ENCODE peak calls at places on chromosomes 7 and 10, in six cellular contexts. One of them, this sample, is unnamed.

GRCh38 chr10:110873951-110874350 is 2.2 kb downstream of the PDCD4 start:
- DNase-seq in NCI-H460: no peak
- DNase-seq in stimulated activated CD4-positive, alpha-beta T cell treated with anti-CD3 and anti-CD28 coated beads, Interleukin-2, amount 100 ng/mL, for 48 hours: no peak
- DNase-seq in COR-L47: no peak
- DNase-seq in fibroblast of gingiva: no peak
- DNase-seq in retinal pigment epithelial cell: no peak
- DNase-seq in this sample: no peak

GRCh38 chr10:62394556-62395018 is 20.4 kb downstream of the ZNF365 start:
- DNase-seq in stimulated activated CD4-positive, alpha-beta T cell treated with anti-CD3 and anti-CD28 coated beads, Interleukin-2, amount 100 ng/mL, for 48 hours: no peak
- DNase-seq in fibroblast of gingiva: no peak
- DNase-seq in COR-L47: no peak
- DNase-seq in retinal pigment epithelial cell: no peak
- DNase-seq in NCI-H460: no peak
- DNase-seq in this sample: no peak

GRCh38 chr7:154339169-154339568 is 287.0 kb downstream of the DPP6 start:
- DNase-seq in retinal pigment epithelial cell: no peak
- DNase-seq in fibroblast of gingiva: no peak
- DNase-seq in stimulated activated CD4-positive, alpha-beta T cell treated with anti-CD3 and anti-CD28 coated beads, Interleukin-2, amount 100 ng/mL, for 48 hours: no peak
- DNase-seq in NCI-H460: no peak
- DNase-seq in COR-L47: no peak
- DNase-seq in this sample: no peak

GRCh38 chr10:126391162-126391880 is 3.0 kb upstream of the ADAM12 start:
- DNase-seq in COR-L47: no peak
- DNase-seq in stimulated activated CD4-positive, alpha-beta T cell treated with anti-CD3 and anti-CD28 coated beads, Interleukin-2, amount 100 ng/mL, for 48 hours: no peak
- DNase-seq in NCI-H460: no peak
- DNase-seq in fibroblast of gingiva: peak
- DNase-seq in retinal pigment epithelial cell: no peak
- DNase-seq in this sample: no peak

GRCh38 chr7:801940-802364 is 30.3 kb upstream of the SUN1 start:
- DNase-seq in fibroblast of gingiva: no peak
- DNase-seq in stimulated activated CD4-positive, alpha-beta T cell treated with anti-CD3 and anti-CD28 coated beads, Interleukin-2, amount 100 ng/mL, for 48 hours: no peak
- DNase-seq in COR-L47: peak
- DNase-seq in retinal pigment epithelial cell: peak
- DNase-seq in NCI-H460: no peak
- DNase-seq in this sample: no peak

GRCh38 chr7:77738871-77739270 is 42.6 kb downstream of the RSBN1L start:
- DNase-seq in stimulated activated CD4-positive, alpha-beta T cell treated with anti-CD3 and anti-CD28 coated beads, Interleukin-2, amount 100 ng/mL, for 48 hours: no peak
- DNase-seq in retinal pigment epithelial cell: no peak
- DNase-seq in fibroblast of gingiva: peak
- DNase-seq in NCI-H460: no peak
- DNase-seq in COR-L47: no peak
- DNase-seq in this sample: no peak

GRCh38 chr7:155984609-155985405 is 172.5 kb upstream of the SHH start:
- DNase-seq in retinal pigment epithelial cell: no peak
- DNase-seq in COR-L47: no peak
- DNase-seq in NCI-H460: no peak
- DNase-seq in stimulated activated CD4-positive, alpha-beta T cell treated with anti-CD3 and anti-CD28 coated beads, Interleukin-2, amount 100 ng/mL, for 48 hours: no peak
- DNase-seq in fibroblast of gingiva: no peak
- DNase-seq in this sample: no peak

GRCh38 chr7:6675807-6676405 is 30.8 kb downstream of the ZNF12 start:
- DNase-seq in fibroblast of gingiva: no peak
- DNase-seq in NCI-H460: no peak
- DNase-seq in retinal pigment epithelial cell: no peak
- DNase-seq in stimulated activated CD4-positive, alpha-beta T cell treated with anti-CD3 and anti-CD28 coated beads, Interleukin-2, amount 100 ng/mL, for 48 hours: no peak
- DNase-seq in COR-L47: no peak
- DNase-seq in this sample: no peak

GRCh38 chr10:13998090-13998838 is 332.5 kb downstream of the FRMD4A start:
- DNase-seq in stimulated activated CD4-positive, alpha-beta T cell treated with anti-CD3 and anti-CD28 coated beads, Interleukin-2, amount 100 ng/mL, for 48 hours: no peak
- DNase-seq in fibroblast of gingiva: no peak
- DNase-seq in retinal pigment epithelial cell: no peak
- DNase-seq in COR-L47: no peak
- DNase-seq in NCI-H460: no peak
- DNase-seq in this sample: no peak

GRCh38 chr7:22876986-22877729 is 54.5 kb upstream of the TOMM7 start:
- DNase-seq in stimulated activated CD4-positive, alpha-beta T cell treated with anti-CD3 and anti-CD28 coated beads, Interleukin-2, amount 100 ng/mL, for 48 hours: no peak
- DNase-seq in retinal pigment epithelial cell: no peak
- DNase-seq in fibroblast of gingiva: no peak
- DNase-seq in NCI-H460: no peak
- DNase-seq in COR-L47: no peak
- DNase-seq in this sample: no peak

GRCh38 chr7:36393826-36394225 is 4.2 kb downstream of the ANLN start:
- DNase-seq in COR-L47: no peak
- DNase-seq in fibroblast of gingiva: no peak
- DNase-seq in stimulated activated CD4-positive, alpha-beta T cell treated with anti-CD3 and anti-CD28 coated beads, Interleukin-2, amount 100 ng/mL, for 48 hours: no peak
- DNase-seq in NCI-H460: no peak
- DNase-seq in retinal pigment epithelial cell: no peak
- DNase-seq in this sample: no peak

GRCh38 chr10:122487231-122487765 is 25.9 kb downstream of the HTRA1 start:
- DNase-seq in fibroblast of gingiva: peak
- DNase-seq in COR-L47: peak
- DNase-seq in stimulated activated CD4-positive, alpha-beta T cell treated with anti-CD3 and anti-CD28 coated beads, Interleukin-2, amount 100 ng/mL, for 48 hours: no peak
- DNase-seq in NCI-H460: peak
- DNase-seq in retinal pigment epithelial cell: peak
- DNase-seq in this sample: peak

GRCh38 chr10:43294241-43294658 is 27.4 kb upstream of the RASGEF1A start:
- DNase-seq in COR-L47: no peak
- DNase-seq in retinal pigment epithelial cell: no peak
- DNase-seq in NCI-H460: no peak
- DNase-seq in stimulated activated CD4-positive, alpha-beta T cell treated with anti-CD3 and anti-CD28 coated beads, Interleukin-2, amount 100 ng/mL, for 48 hours: no peak
- DNase-seq in fibroblast of gingiva: no peak
- DNase-seq in this sample: no peak

GRCh38 chr7:145030754-145031153 is 194.9 kb upstream of the TPK1 start:
- DNase-seq in COR-L47: no peak
- DNase-seq in NCI-H460: no peak
- DNase-seq in retinal pigment epithelial cell: no peak
- DNase-seq in fibroblast of gingiva: no peak
- DNase-seq in stimulated activated CD4-positive, alpha-beta T cell treated with anti-CD3 and anti-CD28 coated beads, Interleukin-2, amount 100 ng/mL, for 48 hours: no peak
- DNase-seq in this sample: no peak